ENCODE peak calls at places on chromosome 4, in four cellular contexts. One of them, this sample, is unnamed.

GRCh38 chr4:83408958-83409357 is 46.7 kb downstream of the HELQ start:
- DNase-seq in CD8-positive, alpha-beta T cell: no peak
- DNase-seq in OCI-M1: no peak
- DNase-seq in left lung: no peak
- DNase-seq in this sample: no peak

GRCh38 chr4:44848466-44848865 is 122.1 kb upstream of the GNPDA2 start:
- DNase-seq in left lung: no peak
- DNase-seq in CD8-positive, alpha-beta T cell: no peak
- DNase-seq in OCI-M1: no peak
- DNase-seq in this sample: no peak

GRCh38 chr4:148333265-148333664 is 108.9 kb downstream of the NR3C2 start:
- DNase-seq in CD8-positive, alpha-beta T cell: no peak
- DNase-seq in left lung: no peak
- DNase-seq in OCI-M1: no peak
- DNase-seq in this sample: no peak

GRCh38 chr4:178316211-178316610 is 874.0 kb upstream of the AGA start:
- DNase-seq in CD8-positive, alpha-beta T cell: no peak
- DNase-seq in left lung: no peak
- DNase-seq in OCI-M1: no peak
- DNase-seq in this sample: no peak

GRCh38 chr4:183163135-183163534 is 64.1 kb downstream of the WWC2 start:
- DNase-seq in OCI-M1: no peak
- DNase-seq in CD8-positive, alpha-beta T cell: no peak
- DNase-seq in left lung: no peak
- DNase-seq in this sample: no peak

GRCh38 chr4:15754323-15754722 is 23.8 kb upstream of the CD38 start:
- DNase-seq in left lung: no peak
- DNase-seq in CD8-positive, alpha-beta T cell: peak
- DNase-seq in OCI-M1: no peak
- DNase-seq in this sample: peak

GRCh38 chr4:108171541-108172230 is 3.0 kb upstream of the LEF1 start:
- DNase-seq in OCI-M1: no peak
- DNase-seq in CD8-positive, alpha-beta T cell: peak
- DNase-seq in left lung: no peak
- DNase-seq in this sample: peak

GRCh38 chr4:46986922-46987638 is 6.3 kb downstream of the GABRA4 start:
- DNase-seq in OCI-M1: no peak
- DNase-seq in CD8-positive, alpha-beta T cell: no peak
- DNase-seq in left lung: no peak
- DNase-seq in this sample: no peak

GRCh38 chr4:26719954-26720552 is 136.2 kb downstream of the TBC1D19 start:
- DNase-seq in left lung: no peak
- DNase-seq in CD8-positive, alpha-beta T cell: no peak
- DNase-seq in OCI-M1: peak
- DNase-seq in this sample: no peak

GRCh38 chr4:48235050-48235449 is 34.6 kb downstream of the TEC start:
- DNase-seq in OCI-M1: no peak
- DNase-seq in left lung: no peak
- DNase-seq in CD8-positive, alpha-beta T cell: no peak
- DNase-seq in this sample: no peak

GRCh38 chr4:40843696-40844095 is 93.9 kb downstream of the NSUN7 start:
- DNase-seq in CD8-positive, alpha-beta T cell: no peak
- DNase-seq in OCI-M1: peak
- DNase-seq in left lung: no peak
- DNase-seq in this sample: no peak

GRCh38 chr4:159280442-159281172 is 177.7 kb downstream of the RAPGEF2 start:
- DNase-seq in CD8-positive, alpha-beta T cell: no peak
- DNase-seq in left lung: no peak
- DNase-seq in OCI-M1: no peak
- DNase-seq in this sample: no peak

GRCh38 chr4:68732653-68733466 is 62.4 kb upstream of the UGT2B15 start:
- DNase-seq in OCI-M1: peak
- DNase-seq in left lung: no peak
- DNase-seq in CD8-positive, alpha-beta T cell: no peak
- DNase-seq in this sample: no peak

GRCh38 chr4:157057187-157057586 is 18.8 kb upstream of the GLRB start:
- DNase-seq in left lung: no peak
- DNase-seq in OCI-M1: no peak
- DNase-seq in CD8-positive, alpha-beta T cell: no peak
- DNase-seq in this sample: no peak

GRCh38 chr4:830776-831482 is 5.0 kb upstream of the CPLX1 start:
- DNase-seq in OCI-M1: no peak
- DNase-seq in CD8-positive, alpha-beta T cell: no peak
- DNase-seq in left lung: peak
- DNase-seq in this sample: no peak

GRCh38 chr4:155675709-155676429 is 9.2 kb downstream of the GUCY1A1 start:
- DNase-seq in OCI-M1: peak
- DNase-seq in left lung: no peak
- DNase-seq in CD8-positive, alpha-beta T cell: no peak
- DNase-seq in this sample: no peak

GRCh38 chr4:25524616-25525146 is 131.0 kb upstream of the SLC34A2 start:
- DNase-seq in OCI-M1: no peak
- DNase-seq in CD8-positive, alpha-beta T cell: no peak
- DNase-seq in left lung: no peak
- DNase-seq in this sample: no peak

GRCh38 chr4:158814636-158815035 is 45.8 kb downstream of the FNIP2 start:
- DNase-seq in left lung: no peak
- DNase-seq in CD8-positive, alpha-beta T cell: no peak
- DNase-seq in OCI-M1: no peak
- DNase-seq in this sample: no peak

GRCh38 chr4:82965763-82966162 is 44.9 kb downstream of the LIN54 start:
- DNase-seq in CD8-positive, alpha-beta T cell: no peak
- DNase-seq in OCI-M1: no peak
- DNase-seq in left lung: no peak
- DNase-seq in this sample: no peak

GRCh38 chr4:174136013-174136412 is 147.5 kb downstream of the FBXO8 start:
- DNase-seq in OCI-M1: no peak
- DNase-seq in CD8-positive, alpha-beta T cell: no peak
- DNase-seq in left lung: no peak
- DNase-seq in this sample: no peak

GRCh38 chr4:23022032-23022431 is 329.3 kb downstream of the GBA3 start:
- DNase-seq in left lung: no peak
- DNase-seq in CD8-positive, alpha-beta T cell: no peak
- DNase-seq in OCI-M1: no peak
- DNase-seq in this sample: no peak

GRCh38 chr4:39255916-39256315 is 73.6 kb downstream of the WDR19 start:
- DNase-seq in CD8-positive, alpha-beta T cell: no peak
- DNase-seq in left lung: no peak
- DNase-seq in OCI-M1: no peak
- DNase-seq in this sample: no peak

GRCh38 chr4:117983541-117984451 is 50.5 kb upstream of the NDST3 start:
- DNase-seq in left lung: no peak
- DNase-seq in CD8-positive, alpha-beta T cell: no peak
- DNase-seq in OCI-M1: peak
- DNase-seq in this sample: no peak

GRCh38 chr4:143700060-143700419 is 435 bp downstream of the FREM3 start:
- DNase-seq in left lung: no peak
- DNase-seq in OCI-M1: no peak
- DNase-seq in CD8-positive, alpha-beta T cell: no peak
- DNase-seq in this sample: no peak

GRCh38 chr4:89137231-89137630 is 25.9 kb downstream of the TIGD2 start:
- DNase-seq in CD8-positive, alpha-beta T cell: no peak
- DNase-seq in OCI-M1: no peak
- DNase-seq in left lung: no peak
- DNase-seq in this sample: no peak

GRCh38 chr4:80215449-80216052 is 18.2 kb downstream of the PRDM8 start:
- DNase-seq in CD8-positive, alpha-beta T cell: no peak
- DNase-seq in left lung: no peak
- DNase-seq in OCI-M1: peak
- DNase-seq in this sample: no peak

GRCh38 chr4:75733369-75733768 is 9.0 kb downstream of the USO1 start:
- DNase-seq in OCI-M1: no peak
- DNase-seq in left lung: no peak
- DNase-seq in CD8-positive, alpha-beta T cell: no peak
- DNase-seq in this sample: no peak

GRCh38 chr4:138367942-138368341 is 125.8 kb upstream of the SLC7A11 start:
- DNase-seq in left lung: no peak
- DNase-seq in CD8-positive, alpha-beta T cell: no peak
- DNase-seq in OCI-M1: no peak
- DNase-seq in this sample: no peak

GRCh38 chr4:173827707-173828106 is 297.7 kb upstream of the HAND2 start:
- DNase-seq in OCI-M1: peak
- DNase-seq in CD8-positive, alpha-beta T cell: no peak
- DNase-seq in left lung: no peak
- DNase-seq in this sample: no peak

GRCh38 chr4:121764702-121765367 is at the start of gene SMIM43:
- DNase-seq in CD8-positive, alpha-beta T cell: no peak
- DNase-seq in OCI-M1: no peak
- DNase-seq in left lung: no peak
- DNase-seq in this sample: no peak

GRCh38 chr4:84319124-84319523 is 180.0 kb downstream of the NKX6-1 start:
- DNase-seq in CD8-positive, alpha-beta T cell: no peak
- DNase-seq in OCI-M1: peak
- DNase-seq in left lung: peak
- DNase-seq in this sample: no peak

GRCh38 chr4:54542119-54542438 is 115.7 kb upstream of the KIT start:
- DNase-seq in CD8-positive, alpha-beta T cell: no peak
- DNase-seq in OCI-M1: no peak
- DNase-seq in left lung: no peak
- DNase-seq in this sample: no peak

GRCh38 chr4:89836897-89837384 is at the start of gene SNCA:
- DNase-seq in OCI-M1: peak
- DNase-seq in CD8-positive, alpha-beta T cell: no peak
- DNase-seq in left lung: peak
- DNase-seq in this sample: peak

GRCh38 chr4:153233761-153234371 is 29.6 kb downstream of the TRIM2 start:
- DNase-seq in OCI-M1: no peak
- DNase-seq in left lung: no peak
- DNase-seq in CD8-positive, alpha-beta T cell: no peak
- DNase-seq in this sample: no peak

GRCh38 chr4:1172228-1172851 is at the start of gene SPON2:
- DNase-seq in OCI-M1: no peak
- DNase-seq in CD8-positive, alpha-beta T cell: no peak
- DNase-seq in left lung: no peak
- DNase-seq in this sample: no peak

GRCh38 chr4:48139688-48140087 is 5.6 kb upstream of the TXK start:
- DNase-seq in left lung: no peak
- DNase-seq in OCI-M1: no peak
- DNase-seq in CD8-positive, alpha-beta T cell: peak
- DNase-seq in this sample: no peak

GRCh38 chr4:109303141-109303499 is 662 bp upstream of the COL25A1 start:
- DNase-seq in OCI-M1: peak
- DNase-seq in left lung: no peak
- DNase-seq in CD8-positive, alpha-beta T cell: no peak
- DNase-seq in this sample: no peak

This sample was measured in activated T-helper 2 cell treated with anti-CD3 and anti-CD28 coated beads, Interferon-gamma antibody, Interleukin-2, Interleukin-4, amounts not matched to agents 10 μg/mL and 5 μg/mL and 100 μg/mL, durations not matched to agents 14 hours and 24 hours and 36 hours.